ENCODE peak calls at places on chromosome 10, in nine cellular contexts. One of them, this sample, is unnamed.

GRCh38 chr10:26801831-26802230 is 58.9 kb downstream of the ABI1 start:
- DNase-seq in GM13977: no peak
- DNase-seq in HuH-7: no peak
- DNase-seq in LHCN-M2: no peak
- DNase-seq in AG04449: no peak
- DNase-seq in NCI-H1417: no peak
- DNase-seq in GF-D8: no peak
- DNase-seq in globus pallidus: no peak
- DNase-seq in activated effector memory CD4-positive, alpha-beta T cell treated with anti-CD3 and anti-CD28 coated beads, Interleukin-2, amount 50 U/mL, for 16 hours: no peak
- DNase-seq in this sample: no peak

GRCh38 chr10:34282186-34282585 is 532.9 kb downstream of the PARD3 start:
- DNase-seq in globus pallidus: no peak
- DNase-seq in GF-D8: no peak
- DNase-seq in AG04449: no peak
- DNase-seq in GM13977: no peak
- DNase-seq in LHCN-M2: no peak
- DNase-seq in activated effector memory CD4-positive, alpha-beta T cell treated with anti-CD3 and anti-CD28 coated beads, Interleukin-2, amount 50 U/mL, for 16 hours: no peak
- DNase-seq in HuH-7: no peak
- DNase-seq in NCI-H1417: no peak
- DNase-seq in this sample: no peak

GRCh38 chr10:3778708-3779108 is 6.3 kb downstream of the KLF6 start:
- DNase-seq in globus pallidus: no peak
- DNase-seq in NCI-H1417: no peak
- DNase-seq in GM13977: no peak
- DNase-seq in GF-D8: no peak
- DNase-seq in activated effector memory CD4-positive, alpha-beta T cell treated with anti-CD3 and anti-CD28 coated beads, Interleukin-2, amount 50 U/mL, for 16 hours: no peak
- DNase-seq in HuH-7: no peak
- DNase-seq in AG04449: no peak
- DNase-seq in LHCN-M2: no peak
- DNase-seq in this sample: no peak

GRCh38 chr10:51857326-51857725 is 157.9 kb upstream of the CSTF2T start:
- DNase-seq in NCI-H1417: no peak
- DNase-seq in GF-D8: no peak
- DNase-seq in globus pallidus: no peak
- DNase-seq in GM13977: no peak
- DNase-seq in HuH-7: no peak
- DNase-seq in LHCN-M2: no peak
- DNase-seq in activated effector memory CD4-positive, alpha-beta T cell treated with anti-CD3 and anti-CD28 coated beads, Interleukin-2, amount 50 U/mL, for 16 hours: no peak
- DNase-seq in AG04449: no peak
- DNase-seq in this sample: no peak

GRCh38 chr10:89219512-89220218 is 12.5 kb upstream of the CH25H start:
- DNase-seq in NCI-H1417: no peak
- DNase-seq in GF-D8: no peak
- DNase-seq in activated effector memory CD4-positive, alpha-beta T cell treated with anti-CD3 and anti-CD28 coated beads, Interleukin-2, amount 50 U/mL, for 16 hours: no peak
- DNase-seq in globus pallidus: peak; percentile 78
- DNase-seq in HuH-7: no peak
- DNase-seq in LHCN-M2: no peak
- DNase-seq in AG04449: no peak
- DNase-seq in GM13977: no peak
- DNase-seq in this sample: no peak

GRCh38 chr10:52464725-52465124 is 150.6 kb downstream of the DKK1 start:
- DNase-seq in GM13977: no peak
- DNase-seq in GF-D8: no peak
- DNase-seq in globus pallidus: no peak
- DNase-seq in HuH-7: no peak
- DNase-seq in activated effector memory CD4-positive, alpha-beta T cell treated with anti-CD3 and anti-CD28 coated beads, Interleukin-2, amount 50 U/mL, for 16 hours: no peak
- DNase-seq in LHCN-M2: no peak
- DNase-seq in AG04449: no peak
- DNase-seq in NCI-H1417: no peak
- DNase-seq in this sample: no peak

GRCh38 chr10:101778151-101778780 is 2.4 kb upstream of the FGF8 start:
- DNase-seq in LHCN-M2: no peak
- DNase-seq in activated effector memory CD4-positive, alpha-beta T cell treated with anti-CD3 and anti-CD28 coated beads, Interleukin-2, amount 50 U/mL, for 16 hours: no peak
- DNase-seq in AG04449: no peak
- DNase-seq in GM13977: no peak
- DNase-seq in NCI-H1417: no peak
- DNase-seq in HuH-7: peak; percentile 32
- DNase-seq in GF-D8: no peak
- DNase-seq in globus pallidus: no peak
- DNase-seq in this sample: no peak

GRCh38 chr10:9302142-9302746 is 1247.8 kb downstream of the GATA3 start:
- DNase-seq in activated effector memory CD4-positive, alpha-beta T cell treated with anti-CD3 and anti-CD28 coated beads, Interleukin-2, amount 50 U/mL, for 16 hours: no peak
- DNase-seq in globus pallidus: peak; percentile 64
- DNase-seq in LHCN-M2: peak; percentile 41
- DNase-seq in GM13977: peak; percentile 9
- DNase-seq in AG04449: peak; percentile 3
- DNase-seq in GF-D8: peak; percentile 10
- DNase-seq in HuH-7: peak; percentile 27
- DNase-seq in NCI-H1417: peak; percentile 31
- DNase-seq in this sample: peak; percentile 26

GRCh38 chr10:72862957-72863356 is 30.6 kb upstream of the OIT3 start:
- DNase-seq in HuH-7: no peak
- DNase-seq in activated effector memory CD4-positive, alpha-beta T cell treated with anti-CD3 and anti-CD28 coated beads, Interleukin-2, amount 50 U/mL, for 16 hours: no peak
- DNase-seq in globus pallidus: no peak
- DNase-seq in NCI-H1417: no peak
- DNase-seq in GF-D8: no peak
- DNase-seq in GM13977: no peak
- DNase-seq in AG04449: no peak
- DNase-seq in LHCN-M2: no peak
- DNase-seq in this sample: no peak

GRCh38 chr10:43249151-43249961 is 17.5 kb downstream of the RASGEF1A start:
- DNase-seq in globus pallidus: no peak
- DNase-seq in GM13977: no peak
- DNase-seq in AG04449: no peak
- DNase-seq in activated effector memory CD4-positive, alpha-beta T cell treated with anti-CD3 and anti-CD28 coated beads, Interleukin-2, amount 50 U/mL, for 16 hours: peak; percentile 58
- DNase-seq in NCI-H1417: no peak
- DNase-seq in LHCN-M2: no peak
- DNase-seq in GF-D8: no peak
- DNase-seq in HuH-7: no peak
- DNase-seq in this sample: no peak

GRCh38 chr10:70551971-70552422 is 50.5 kb downstream of the PRF1 start:
- DNase-seq in NCI-H1417: no peak
- DNase-seq in GM13977: no peak
- DNase-seq in GF-D8: no peak
- DNase-seq in activated effector memory CD4-positive, alpha-beta T cell treated with anti-CD3 and anti-CD28 coated beads, Interleukin-2, amount 50 U/mL, for 16 hours: no peak
- DNase-seq in AG04449: peak; percentile 95
- DNase-seq in LHCN-M2: peak; percentile 65
- DNase-seq in globus pallidus: no peak
- DNase-seq in HuH-7: peak; percentile 28
- DNase-seq in this sample: peak; percentile 82

GRCh38 chr10:73262105-73262730 is 9.8 kb upstream of the MRPS16 start:
- DNase-seq in GF-D8: peak; percentile 25
- DNase-seq in LHCN-M2: peak; percentile 92
- DNase-seq in HuH-7: no peak
- DNase-seq in globus pallidus: no peak
- DNase-seq in GM13977: no peak
- DNase-seq in AG04449: peak; percentile 52
- DNase-seq in NCI-H1417: no peak
- DNase-seq in activated effector memory CD4-positive, alpha-beta T cell treated with anti-CD3 and anti-CD28 coated beads, Interleukin-2, amount 50 U/mL, for 16 hours: no peak
- DNase-seq in this sample: peak; percentile 46

GRCh38 chr10:99976886-99977391 is 32.8 kb downstream of the DNMBP start:
- DNase-seq in LHCN-M2: peak; percentile 96
- DNase-seq in globus pallidus: no peak
- DNase-seq in HuH-7: no peak
- DNase-seq in activated effector memory CD4-positive, alpha-beta T cell treated with anti-CD3 and anti-CD28 coated beads, Interleukin-2, amount 50 U/mL, for 16 hours: no peak
- DNase-seq in AG04449: peak; percentile 92
- DNase-seq in NCI-H1417: no peak
- DNase-seq in GM13977: no peak
- DNase-seq in GF-D8: no peak
- DNase-seq in this sample: peak; percentile 90

GRCh38 chr10:86868353-86868752 is 89.1 kb downstream of the MMRN2 start:
- DNase-seq in HuH-7: no peak
- DNase-seq in NCI-H1417: no peak
- DNase-seq in GF-D8: no peak
- DNase-seq in globus pallidus: peak; percentile 20
- DNase-seq in LHCN-M2: no peak
- DNase-seq in activated effector memory CD4-positive, alpha-beta T cell treated with anti-CD3 and anti-CD28 coated beads, Interleukin-2, amount 50 U/mL, for 16 hours: no peak
- DNase-seq in AG04449: no peak
- DNase-seq in GM13977: no peak
- DNase-seq in this sample: no peak

GRCh38 chr10:33134011-33134751 is 176.2 kb upstream of the ITGB1 start:
- DNase-seq in globus pallidus: no peak
- DNase-seq in GM13977: no peak
- DNase-seq in HuH-7: no peak
- DNase-seq in AG04449: peak; percentile 82
- DNase-seq in LHCN-M2: peak; percentile 97
- DNase-seq in activated effector memory CD4-positive, alpha-beta T cell treated with anti-CD3 and anti-CD28 coated beads, Interleukin-2, amount 50 U/mL, for 16 hours: peak; percentile 92
- DNase-seq in GF-D8: no peak
- DNase-seq in NCI-H1417: no peak
- DNase-seq in this sample: no peak

GRCh38 chr10:100506596-100507356 is 12.9 kb downstream of the SEC31B start:
- DNase-seq in LHCN-M2: peak; percentile 83
- DNase-seq in NCI-H1417: no peak
- DNase-seq in AG04449: no peak
- DNase-seq in GM13977: no peak
- DNase-seq in GF-D8: no peak
- DNase-seq in activated effector memory CD4-positive, alpha-beta T cell treated with anti-CD3 and anti-CD28 coated beads, Interleukin-2, amount 50 U/mL, for 16 hours: no peak
- DNase-seq in HuH-7: no peak
- DNase-seq in globus pallidus: no peak
- DNase-seq in this sample: no peak

GRCh38 chr10:26969145-26969926 is 108.6 kb upstream of the ABI1 start:
- DNase-seq in GF-D8: no peak
- DNase-seq in LHCN-M2: no peak
- DNase-seq in NCI-H1417: no peak
- DNase-seq in globus pallidus: no peak
- DNase-seq in HuH-7: no peak
- DNase-seq in AG04449: no peak
- DNase-seq in activated effector memory CD4-positive, alpha-beta T cell treated with anti-CD3 and anti-CD28 coated beads, Interleukin-2, amount 50 U/mL, for 16 hours: no peak
- DNase-seq in GM13977: peak; percentile 51
- DNase-seq in this sample: no peak

GRCh38 chr10:18607979-18608378 is 43.4 kb downstream of the NSUN6 start:
- DNase-seq in activated effector memory CD4-positive, alpha-beta T cell treated with anti-CD3 and anti-CD28 coated beads, Interleukin-2, amount 50 U/mL, for 16 hours: no peak
- DNase-seq in LHCN-M2: peak; percentile 51
- DNase-seq in GM13977: no peak
- DNase-seq in HuH-7: no peak
- DNase-seq in GF-D8: no peak
- DNase-seq in NCI-H1417: no peak
- DNase-seq in globus pallidus: no peak
- DNase-seq in AG04449: no peak
- DNase-seq in this sample: no peak